ENCODE peak calls at places on chromosomes 3 and 15, in nine cellular contexts. Q is T47D, I is GM12878, S is NCI-H526 treated with DMSO at 0.1 percent for 48 hours, O is T-helper 1 cell, F is cardiac septum, C is heart left ventricle, R is SHP77, D is NAMALWA. V is an unnamed sample.
A peak's percentile ranks its signal among the peaks of the same experiment; 100 is the strongest.

GRCh38 chr3:183172051-183172639 is 9.6 kb upstream of the LAMP3 start:
- DNase-seq in F (no peak), R (no peak), I (no peak), S (no peak), C (no peak), Q (no peak), D (no peak), O (no peak), V (no peak)

GRCh38 chr3:58176827-58177489 is 33.8 kb downstream of the DNASE1L3 start:
- DNase-seq in I (no peak), O (no peak), Q (no peak), R (no peak), C (no peak), S (no peak), D (no peak), F (no peak), V (no peak)

GRCh38 chr15:61062268-61062667 is 166.8 kb downstream of the RORA start:
- DNase-seq in F (no peak), Q (no peak), R (no peak), C (no peak), O (no peak), S (no peak), D (no peak), I (no peak), V (no peak)

GRCh38 chr3:125220183-125220582 is 7.6 kb upstream of the SLC12A8 start:
- DNase-seq in I (no peak), R (no peak), S (no peak), O (no peak), Q (no peak), F (no peak), C (no peak), D (no peak), V (no peak)

GRCh38 chr15:40487816-40488682 is 17.3 kb downstream of the CHST14 start:
- DNase-seq in C (no peak), I (no peak), Q (no peak), D (no peak), O (no peak), S (no peak), R (no peak), F (no peak), V (no peak)

GRCh38 chr3:48960841-48961413 is 29.1 kb upstream of the P4HTM start:
- DNase-seq in R (no peak), I (peak; percentile 42), Q (no peak), O (no peak), D (no peak), S (no peak), C (no peak), F (no peak), V (peak; percentile 27)

GRCh38 chr15:68550498-68551295 is 28.1 kb upstream of the CORO2B start:
- DNase-seq in C (peak; percentile 74), R (peak; percentile 48), D (peak; percentile 71), F (no peak), I (no peak), Q (peak; percentile 47), O (peak; percentile 42), S (peak; percentile 22), V (peak; percentile 16)

GRCh38 chr15:74422723-74423442 is 10.9 kb downstream of the SEMA7A start:
- DNase-seq in O (no peak), S (no peak), C (no peak), I (no peak), Q (no peak), R (no peak), D (no peak), F (no peak), V (no peak)

GRCh38 chr3:195153121-195153520 is 117.8 kb downstream of the XXYLT1 start:
- DNase-seq in Q (no peak), O (no peak), R (no peak), D (no peak), I (no peak), F (no peak), S (no peak), C (peak; percentile 70), V (no peak)

GRCh38 chr15:101613130-101614000 is 38.8 kb downstream of the TM2D3 start:
- DNase-seq in Q (peak; percentile 70), I (no peak), O (no peak), S (peak; percentile 11), R (peak; percentile 36), D (no peak), F (peak; percentile 86), C (peak; percentile 96), V (no peak)

GRCh38 chr3:56210201-56210774 is 258.0 kb downstream of the ERC2 start:
- DNase-seq in C (no peak), I (no peak), S (no peak), O (no peak), F (no peak), D (no peak), R (no peak), Q (no peak), V (no peak)

GRCh38 chr15:62857411-62857853 is 185.1 kb upstream of the TPM1 start:
- DNase-seq in C (no peak), D (no peak), I (no peak), Q (no peak), S (no peak), F (no peak), R (no peak), O (no peak), V (no peak)

GRCh38 chr15:79028411-79028964 is 62.1 kb downstream of the RASGRF1 start:
- DNase-seq in C (no peak), O (no peak), S (peak; percentile 4), R (peak; percentile 8), I (no peak), Q (no peak), F (no peak), D (peak; percentile 80), V (no peak)

GRCh38 chr15:73885954-73886700 is 12.8 kb downstream of the TBC1D21 start:
- DNase-seq in Q (no peak), I (no peak), O (no peak), R (no peak), C (no peak), D (no peak), F (peak; percentile 54), S (no peak), V (no peak)

GRCh38 chr3:50502584-50503423 is 630 bp downstream of the CACNA2D2 start:
- DNase-seq in R (no peak), O (no peak), Q (peak; percentile 29), C (no peak), D (no peak), S (no peak), F (no peak), I (no peak), V (no peak)

GRCh38 chr3:152444029-152444641 is 175.4 kb downstream of the MBNL1 start:
- DNase-seq in S (peak; percentile 75), Q (peak; percentile 16), D (peak; percentile 82), F (no peak), I (peak; percentile 33), O (no peak), R (peak; percentile 33), C (no peak), V (peak; percentile 26)

GRCh38 chr3:142645236-142645793 is 49.1 kb downstream of the PLS1 start:
- DNase-seq in O (no peak), I (no peak), F (no peak), D (no peak), S (no peak), C (no peak), Q (no peak), R (no peak), V (no peak)

GRCh38 chr3:108251844-108252243 is 29.6 kb upstream of the IFT57 start:
- DNase-seq in R (no peak), C (no peak), S (no peak), O (no peak), Q (no peak), F (no peak), I (no peak), D (no peak), V (no peak)

GRCh38 chr3:154932633-154933032 is 147.5 kb upstream of the MME start:
- DNase-seq in O (no peak), F (no peak), I (no peak), D (no peak), Q (no peak), S (no peak), R (no peak), C (no peak), V (no peak)

GRCh38 chr3:112676659-112677234 is 35.8 kb upstream of the CCDC80 start:
- DNase-seq in S (no peak), D (peak; percentile 78), I (peak; percentile 96), F (no peak), O (peak; percentile 28), Q (no peak), C (peak; percentile 68), R (peak; percentile 78), V (peak; percentile 96)